ENCODE peak calls at places on chromosome 16, in six cellular contexts. N, V, W, P, M and O are unnamed samples. For H3K36me3, the result is how much of the 10 kb centered on the place peaks cover.

GRCh38 chr16:81519298-81520150 is 74.9 kb downstream of the CMIP start:
- DNase-seq in N (no peak), W (no peak), M (no peak), V (no peak), P (no peak), O (no peak)

GRCh38 chr16:65936096-65936495 is 430.4 kb upstream of the CDH5 start:
- DNase-seq in N (no peak), V (no peak), W (peak), M (no peak), P (no peak), O (no peak)

GRCh38 chr16:1541293-1542165 is 8.1 kb downstream of the TMEM204 start:
- DNase-seq in P (no peak), M (no peak), V (no peak), W (no peak), N (no peak), O (no peak)

GRCh38 chr16:72480926-72481325 is 309.0 kb upstream of the PMFBP1 start:
- DNase-seq in N (no peak), V (no peak), W (no peak), M (no peak), P (no peak), O (no peak)

GRCh38 chr16:17387226-17387625 is 83.5 kb downstream of the XYLT1 start:
- DNase-seq in V (no peak), N (no peak), M (no peak), P (no peak), W (no peak), O (no peak)

GRCh38 chr16:51155199-51155607 is 4.1 kb upstream of the SALL1 start:
- DNase-seq in N (no peak), P (no peak), M (no peak), W (peak), V (no peak), O (no peak)

GRCh38 chr16:28069921-28070794 is 6.6 kb upstream of the GSG1L start:
- DNase-seq in W (no peak), N (no peak), P (no peak), V (no peak), M (no peak), O (no peak)

GRCh38 chr16:5041604-5042133 is 7.9 kb upstream of the NAGPA start:
- DNase-seq in M (no peak), P (no peak), W (peak), N (no peak), V (no peak), O (peak)

GRCh38 chr16:23464196-23464595 is 11.2 kb upstream of the COG7 start:
- DNase-seq in N (no peak), P (no peak), V (no peak), W (no peak), M (no peak), O (no peak)

GRCh38 chr16:53257001-53257400 is 177.3 kb upstream of the RBL2 start:
- DNase-seq in W (peak), V (no peak), N (no peak), M (no peak), P (no peak), O (no peak)
- H3K36me3 ChIP-seq in W (half or more), V (half or more), N (under half), M (half or more), P (under half), O (under half)

DNA sequence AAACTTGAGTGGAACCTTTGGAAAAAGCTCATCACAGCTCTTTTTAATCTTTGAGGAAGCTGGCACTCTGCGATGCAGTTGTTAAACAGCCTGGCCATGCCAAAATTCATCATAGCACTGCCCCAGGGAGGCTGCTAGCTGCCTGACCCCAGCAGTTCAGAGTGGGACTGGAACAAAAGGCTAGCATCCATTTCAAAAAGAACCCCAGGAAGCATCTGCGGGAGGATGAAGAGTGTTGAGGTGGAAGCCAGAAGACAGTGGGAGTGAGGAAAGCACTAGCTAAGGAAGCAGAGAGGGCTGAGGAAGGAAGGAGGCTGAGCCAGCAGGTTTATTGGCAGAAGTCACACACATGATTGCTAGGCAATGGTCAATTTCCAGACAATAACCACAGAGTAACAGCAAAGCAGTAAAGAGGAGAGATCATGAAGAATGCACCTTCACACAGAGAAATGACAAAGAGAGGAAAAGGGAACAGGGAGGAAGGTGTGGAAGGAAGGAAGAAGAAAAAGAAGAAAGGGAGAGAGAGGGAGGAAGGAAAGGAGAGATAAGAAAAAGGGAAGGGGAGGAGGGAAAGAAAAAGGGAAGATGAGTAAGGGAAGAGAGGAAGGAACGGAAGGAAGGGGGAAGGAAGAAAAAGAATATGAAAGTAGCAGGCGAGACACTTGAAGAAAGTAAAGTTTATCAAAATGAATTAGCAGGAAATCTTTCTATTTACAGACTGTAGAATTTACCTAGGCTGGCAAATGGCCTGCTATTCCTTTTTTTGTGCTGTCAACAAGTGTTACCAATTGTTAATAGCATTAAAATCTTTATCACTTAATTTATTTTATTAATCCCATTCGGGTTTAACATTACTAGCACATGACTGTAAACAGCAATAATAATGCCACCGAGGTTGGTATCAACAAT is 270.0 kb upstream of the PSMD7 start:
- DNase-seq in W (no peak), P (no peak), M (no peak), V (no peak), N (no peak), O (no peak)
- H3K36me3 ChIP-seq in W (under half), P (under half), M (under half), V (under half), N (under half), O (under half)

GRCh38 chr16:88010343-88010970 is 59.2 kb downstream of the BANP start:
- DNase-seq in W (no peak), N (no peak), P (no peak), M (no peak), V (no peak), O (no peak)

GRCh38 chr16:88009566-88010342 is 58.5 kb downstream of the BANP start:
- DNase-seq in W (no peak), M (no peak), P (no peak), V (no peak), N (no peak), O (no peak)

GRCh38 chr16:88012360-88012759 is 61.1 kb downstream of the BANP start:
- DNase-seq in N (no peak), V (no peak), P (no peak), M (no peak), W (peak), O (no peak)

GRCh38 chr16:88013091-88013609 is 61.9 kb downstream of the BANP start:
- DNase-seq in V (peak), P (no peak), W (peak), M (no peak), N (no peak), O (no peak)

DNA sequence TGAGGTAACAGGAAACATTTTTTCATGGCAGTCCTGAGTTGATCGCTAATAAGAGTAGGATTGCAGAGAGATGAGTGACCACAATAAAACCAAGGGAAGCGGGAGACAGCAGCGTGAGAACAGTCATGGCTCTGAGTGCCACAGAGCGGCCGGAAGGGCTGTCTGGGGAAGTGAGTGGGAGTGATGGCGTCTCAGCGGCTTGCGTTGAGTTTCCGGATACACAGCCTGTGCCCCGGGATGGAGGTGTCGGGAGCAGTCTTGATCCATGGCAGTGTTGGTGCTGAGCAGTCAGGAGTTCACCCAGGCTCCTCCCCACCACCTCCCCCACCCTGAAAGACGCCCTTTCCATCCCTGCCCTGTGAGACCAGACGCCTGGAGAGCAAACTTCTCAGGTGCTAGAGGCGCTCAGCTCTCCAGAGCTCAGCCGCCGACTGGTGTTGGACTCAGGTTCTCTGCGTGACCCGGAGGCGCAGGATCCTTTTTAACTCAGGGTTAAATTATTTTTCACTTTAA is 59.8 kb downstream of the BANP start:
- DNase-seq in V (no peak), N (no peak), P (no peak), M (no peak), W (no peak), O (no peak)
- H3K36me3 ChIP-seq in V (under half), N (under half), P (under half), M (under half), W (under half), O (under half)

GRCh38 chr16:89985219-89985618 is 34.0 kb downstream of the DBNDD1 start:
- DNase-seq in M (no peak), V (no peak), N (no peak), W (no peak), P (no peak), O (no peak)
- H3K36me3 ChIP-seq in M (half or more), V (half or more), N (under half), W (half or more), P (under half), O (under half)

DNA sequence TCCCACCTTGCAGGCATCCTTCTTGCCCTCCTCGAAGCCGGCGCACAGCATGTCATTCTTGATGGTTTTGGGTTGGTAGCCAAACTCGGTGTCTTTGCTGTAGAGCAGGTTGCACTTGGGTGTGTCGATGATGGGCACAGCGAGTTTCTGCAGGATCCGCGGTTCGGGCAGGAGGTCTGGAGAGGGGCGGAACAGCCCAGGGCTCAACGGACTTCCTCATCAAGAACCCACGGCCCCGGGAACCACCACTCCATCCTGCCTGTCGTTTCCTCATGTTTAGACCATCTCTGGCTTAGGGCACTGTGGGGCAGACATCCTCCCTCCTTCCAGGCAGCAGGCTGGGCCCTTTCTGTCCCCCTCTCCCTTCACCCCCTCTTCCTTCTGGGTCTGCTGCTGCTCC is 6.5 kb downstream of the PRSS27 start:
- DNase-seq in P (no peak), V (no peak), W (no peak), N (no peak), M (no peak), O (peak)
- H3K36me3 ChIP-seq in P (under half), V (under half), W (under half), N (under half), M (under half), O (under half)